ENCODE peak calls at places on chromosomes 7 and 10, in four cellular contexts. One of them, this sample, is unnamed.

GRCh38 chr10:76428541-76429330 is 997.3 kb downstream of the LRMDA start:
- DNase-seq in body of pancreas: no peak
- DNase-seq in testis: no peak
- DNase-seq in suprapubic skin: no peak
- DNase-seq in this sample: no peak

GRCh38 chr7:54774785-54775740 is 16.1 kb upstream of the SEC61G start:
- DNase-seq in body of pancreas: no peak
- DNase-seq in testis: no peak
- DNase-seq in suprapubic skin: no peak
- DNase-seq in this sample: no peak

GRCh38 chr7:93307131-93307660 is 75.0 kb downstream of the VPS50 start:
- DNase-seq in body of pancreas: no peak
- DNase-seq in testis: no peak
- DNase-seq in suprapubic skin: no peak
- DNase-seq in this sample: no peak

GRCh38 chr7:70131807-70132565 is 533.7 kb downstream of the AUTS2 start:
- DNase-seq in body of pancreas: no peak
- DNase-seq in testis: no peak
- DNase-seq in suprapubic skin: no peak
- DNase-seq in this sample: no peak

GRCh38 chr7:107981466-107981865 is 21.5 kb downstream of the LAMB1 start:
- DNase-seq in body of pancreas: no peak
- DNase-seq in testis: no peak
- DNase-seq in suprapubic skin: no peak
- DNase-seq in this sample: no peak

GRCh38 chr7:95609277-95609971 is 13.1 kb upstream of the PDK4 start:
- DNase-seq in body of pancreas: peak; percentile 82
- DNase-seq in testis: peak; percentile 51
- DNase-seq in suprapubic skin: no peak
- DNase-seq in this sample: no peak

GRCh38 chr10:97427571-97428179 is 1.7 kb downstream of the PGAM1 start:
- DNase-seq in body of pancreas: peak; percentile 37
- DNase-seq in testis: peak; percentile 43
- DNase-seq in suprapubic skin: no peak
- DNase-seq in this sample: no peak

GRCh38 chr7:5450549-5451327 is 27.1 kb upstream of the TNRC18 start:
- DNase-seq in body of pancreas: peak; percentile 58
- DNase-seq in testis: peak; percentile 67
- DNase-seq in suprapubic skin: no peak
- DNase-seq in this sample: no peak

GRCh38 chr7:73738220-73738611 is 386 bp downstream of the ABHD11 start:
- DNase-seq in body of pancreas: peak; percentile 65
- DNase-seq in testis: peak; percentile 78
- DNase-seq in suprapubic skin: no peak
- DNase-seq in this sample: no peak

GRCh38 chr10:49107890-49108274 is 7.4 kb downstream of the VSTM4 start:
- DNase-seq in body of pancreas: no peak
- DNase-seq in testis: no peak
- DNase-seq in suprapubic skin: no peak
- DNase-seq in this sample: no peak

GRCh38 chr7:137940656-137941518 is 61.0 kb downstream of the CREB3L2 start:
- DNase-seq in body of pancreas: no peak
- DNase-seq in testis: no peak
- DNase-seq in suprapubic skin: no peak
- DNase-seq in this sample: no peak

GRCh38 chr10:11095374-11095785 is 77.7 kb downstream of the CELF2 start:
- DNase-seq in body of pancreas: no peak
- DNase-seq in testis: no peak
- DNase-seq in suprapubic skin: no peak
- DNase-seq in this sample: no peak

GRCh38 chr10:11098628-11099027 is 81.0 kb downstream of the CELF2 start:
- DNase-seq in body of pancreas: no peak
- DNase-seq in testis: no peak
- DNase-seq in suprapubic skin: no peak
- DNase-seq in this sample: no peak

GRCh38 chr10:11093733-11094132 is 76.1 kb downstream of the CELF2 start:
- DNase-seq in body of pancreas: no peak
- DNase-seq in testis: no peak
- DNase-seq in suprapubic skin: no peak
- DNase-seq in this sample: no peak

DNA sequence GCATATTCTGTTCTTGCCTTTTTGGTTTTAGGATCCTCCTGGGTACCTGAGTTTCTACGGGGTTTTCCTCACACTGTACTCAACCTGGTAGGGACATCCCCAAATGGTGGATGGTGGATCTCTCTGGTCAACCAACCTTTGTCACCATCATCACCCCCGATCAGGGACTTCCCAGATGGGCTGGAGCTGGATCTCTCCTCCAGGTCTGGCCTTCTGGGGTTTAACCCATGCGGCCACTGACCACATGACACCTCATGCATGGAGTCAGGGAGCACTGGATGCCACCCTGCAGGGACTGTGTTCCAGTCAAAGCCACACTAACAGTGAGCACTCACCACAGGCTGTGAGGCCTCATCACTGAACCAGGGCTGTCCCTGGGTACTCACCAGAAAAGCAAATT is 80.0 kb downstream of the CELF2 start:
- DNase-seq in body of pancreas: no peak
- DNase-seq in testis: no peak
- DNase-seq in suprapubic skin: no peak
- DNase-seq in this sample: no peak
- TF ChIP-seq POLR2A in body of pancreas: no peak
- TF ChIP-seq POLR2A in testis: no peak
- TF ChIP-seq POLR2A in suprapubic skin: no peak
- TF ChIP-seq POLR2A in this sample: no peak

GRCh38 chr10:118748041-118748440 is 6.7 kb downstream of the CACUL1 start:
- DNase-seq in body of pancreas: no peak
- DNase-seq in testis: no peak
- DNase-seq in suprapubic skin: no peak
- DNase-seq in this sample: no peak
- H3K4me1 ChIP-seq in body of pancreas: peaks cover 37% of the 10 kb centered on the region
- H3K4me1 ChIP-seq in testis: peaks cover 9% of the 10 kb centered on the region
- H3K4me1 ChIP-seq in suprapubic skin: peaks cover 45% of the 10 kb centered on the region
- H3K4me1 ChIP-seq in this sample: peaks cover 24% of the 10 kb centered on the region

DNA sequence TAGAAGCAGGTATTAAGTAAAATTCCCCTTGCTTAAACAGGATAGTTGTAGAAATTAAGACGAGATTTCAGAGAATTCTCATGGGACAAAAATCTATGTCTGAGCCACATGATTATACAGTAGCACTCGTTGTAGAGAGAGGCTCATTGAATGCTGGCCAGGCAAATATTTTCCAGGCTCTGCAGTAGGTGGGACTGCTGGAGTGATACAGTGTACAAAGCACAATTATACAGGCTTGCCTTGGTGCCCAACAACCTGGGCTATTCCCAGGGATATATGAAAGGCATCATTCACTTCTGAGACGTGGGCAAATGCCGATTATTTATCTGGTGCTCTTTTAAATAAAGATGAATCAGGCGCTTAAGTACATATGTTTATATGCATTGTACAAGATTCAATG is 380.6 kb downstream of the PHTF2 start:
- DNase-seq in body of pancreas: no peak
- DNase-seq in testis: no peak
- DNase-seq in suprapubic skin: no peak
- DNase-seq in this sample: no peak
- H3K36me3 ChIP-seq in body of pancreas: no peaks in the 10 kb centered on the region
- H3K36me3 ChIP-seq in testis: no peaks in the 10 kb centered on the region
- H3K36me3 ChIP-seq in suprapubic skin: no peaks in the 10 kb centered on the region
- H3K36me3 ChIP-seq in this sample: no peaks in the 10 kb centered on the region

DNA sequence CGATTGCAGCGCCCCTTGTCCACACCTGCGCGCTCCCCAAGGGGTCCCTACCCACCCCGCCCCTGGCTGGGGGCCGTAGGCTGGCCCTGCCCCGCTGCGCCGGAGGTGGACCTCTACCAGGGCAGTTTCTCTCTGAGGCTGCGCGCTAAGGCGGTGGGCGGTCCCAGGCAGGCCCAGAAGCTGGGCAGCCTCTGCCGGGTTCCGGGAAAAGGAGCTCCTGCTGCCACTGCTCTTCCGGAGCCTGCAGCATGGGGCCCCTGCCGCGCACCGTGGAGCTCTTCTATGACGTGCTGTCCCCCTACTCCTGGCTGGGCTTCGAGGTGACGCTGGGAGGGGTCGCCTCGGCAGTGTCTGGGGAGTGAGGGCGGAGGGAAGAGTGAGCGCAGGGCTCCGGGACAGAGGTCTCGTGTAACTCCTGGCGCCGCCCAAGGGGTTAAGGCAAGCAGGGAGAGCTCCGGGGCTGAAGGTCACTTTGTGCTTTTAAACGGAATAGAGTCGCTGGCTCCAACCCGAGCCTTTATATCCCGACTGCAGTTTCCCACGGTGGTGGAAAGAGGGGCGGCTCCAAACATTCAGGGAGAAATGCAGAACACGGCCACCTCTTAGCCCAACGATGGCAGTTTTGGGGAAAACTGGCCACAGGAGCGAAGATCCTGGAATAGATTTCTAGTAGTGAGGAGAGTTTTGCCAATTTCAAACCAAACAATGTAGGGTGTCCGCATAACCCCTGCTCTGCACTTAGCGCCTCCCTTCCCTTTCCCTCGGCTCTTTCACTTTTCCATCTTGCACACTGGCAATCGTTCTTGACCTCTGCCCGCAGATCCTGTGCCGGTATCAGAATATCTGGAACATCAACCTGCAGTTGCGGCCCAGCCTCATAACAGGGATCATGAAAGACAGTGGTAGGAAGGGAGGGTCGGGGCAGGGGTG is at the start of gene GSTK1:
- DNase-seq in body of pancreas: peak; percentile 82
- DNase-seq in testis: peak; percentile 89
- DNase-seq in suprapubic skin: peak; percentile 93
- DNase-seq in this sample: peak; percentile 17
- TF ChIP-seq POLR2A in body of pancreas: peak; percentile 85
- TF ChIP-seq POLR2A in testis: no peak
- TF ChIP-seq POLR2A in suprapubic skin: peak; percentile 44
- TF ChIP-seq POLR2A in this sample: no peak

DNA sequence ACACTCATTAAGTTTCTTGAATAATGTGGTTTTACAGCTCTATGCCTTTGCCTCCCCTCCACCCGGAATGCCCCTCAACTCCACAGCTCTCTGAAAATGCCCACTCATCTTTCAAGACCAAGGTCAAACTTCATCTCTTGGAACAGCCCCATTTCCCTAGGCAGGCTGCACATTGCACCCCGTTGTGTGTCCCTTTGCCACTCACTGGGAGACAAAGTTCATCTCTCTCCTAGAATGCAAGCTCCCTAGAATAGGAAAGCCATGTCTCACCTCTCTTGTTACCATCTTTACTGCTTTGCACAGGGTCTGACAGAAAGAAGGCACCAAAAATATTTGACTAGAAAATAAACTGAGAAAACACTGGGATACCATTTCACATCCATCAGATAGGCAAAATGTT is 33.3 kb downstream of the UBE2H start:
- DNase-seq in body of pancreas: no peak
- DNase-seq in testis: no peak
- DNase-seq in suprapubic skin: no peak
- DNase-seq in this sample: no peak
- H3K4me1 ChIP-seq in body of pancreas: peaks cover 78% of the 10 kb centered on the region
- H3K4me1 ChIP-seq in testis: peaks cover 47% of the 10 kb centered on the region
- H3K4me1 ChIP-seq in suprapubic skin: peaks cover 35% of the 10 kb centered on the region
- H3K4me1 ChIP-seq in this sample: peaks cover 31% of the 10 kb centered on the region

GRCh38 chr7:98138679-98139078 is 32.0 kb downstream of the LMTK2 start:
- DNase-seq in body of pancreas: no peak
- DNase-seq in testis: no peak
- DNase-seq in suprapubic skin: no peak
- DNase-seq in this sample: no peak
- H3K36me3 ChIP-seq in body of pancreas: peaks cover 5% of the 10 kb centered on the region
- H3K36me3 ChIP-seq in testis: no peaks in the 10 kb centered on the region
- H3K36me3 ChIP-seq in suprapubic skin: peaks cover 32% of the 10 kb centered on the region
- H3K36me3 ChIP-seq in this sample: peaks cover 68% of the 10 kb centered on the region

DNA sequence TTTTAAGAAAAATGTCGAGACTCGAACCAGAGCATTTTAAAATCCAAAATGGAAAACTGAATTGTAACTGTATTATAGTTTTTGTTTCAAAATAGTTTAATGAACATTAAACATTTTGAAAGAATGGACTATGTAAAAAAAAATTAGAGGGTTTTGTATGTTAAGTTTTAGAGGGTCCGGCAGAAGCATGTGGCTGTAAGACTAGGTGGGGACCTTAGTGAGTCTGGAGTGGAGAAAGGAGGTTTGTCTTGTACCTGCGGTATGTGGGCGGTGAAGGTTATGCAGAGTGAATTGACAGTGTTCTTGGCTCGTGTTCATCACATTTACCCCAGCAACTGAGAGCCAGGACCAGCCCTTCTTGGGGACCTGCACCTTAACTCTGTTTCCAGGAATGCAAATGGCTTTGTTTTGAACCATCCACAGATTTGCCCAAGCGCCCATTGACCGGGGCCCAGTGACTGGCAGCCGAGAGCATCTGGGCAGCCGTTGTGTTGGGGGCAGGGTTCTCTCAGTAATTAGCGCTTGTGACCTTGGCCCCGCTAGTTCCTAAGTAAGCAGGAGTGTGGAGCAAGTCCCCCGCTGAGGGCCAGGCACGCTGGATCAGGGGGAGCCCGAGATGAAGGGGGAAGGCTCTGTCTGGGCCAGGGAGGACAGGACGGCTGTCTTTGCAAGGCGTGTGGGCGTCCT is 1.4 kb upstream of the KLF6 start:
- DNase-seq in body of pancreas: peak; percentile 81
- DNase-seq in testis: peak; percentile 78
- DNase-seq in suprapubic skin: no peak
- DNase-seq in this sample: no peak
- TF ChIP-seq POLR2A in body of pancreas: no peak
- TF ChIP-seq POLR2A in testis: no peak
- TF ChIP-seq POLR2A in suprapubic skin: no peak
- TF ChIP-seq POLR2A in this sample: no peak

DNA sequence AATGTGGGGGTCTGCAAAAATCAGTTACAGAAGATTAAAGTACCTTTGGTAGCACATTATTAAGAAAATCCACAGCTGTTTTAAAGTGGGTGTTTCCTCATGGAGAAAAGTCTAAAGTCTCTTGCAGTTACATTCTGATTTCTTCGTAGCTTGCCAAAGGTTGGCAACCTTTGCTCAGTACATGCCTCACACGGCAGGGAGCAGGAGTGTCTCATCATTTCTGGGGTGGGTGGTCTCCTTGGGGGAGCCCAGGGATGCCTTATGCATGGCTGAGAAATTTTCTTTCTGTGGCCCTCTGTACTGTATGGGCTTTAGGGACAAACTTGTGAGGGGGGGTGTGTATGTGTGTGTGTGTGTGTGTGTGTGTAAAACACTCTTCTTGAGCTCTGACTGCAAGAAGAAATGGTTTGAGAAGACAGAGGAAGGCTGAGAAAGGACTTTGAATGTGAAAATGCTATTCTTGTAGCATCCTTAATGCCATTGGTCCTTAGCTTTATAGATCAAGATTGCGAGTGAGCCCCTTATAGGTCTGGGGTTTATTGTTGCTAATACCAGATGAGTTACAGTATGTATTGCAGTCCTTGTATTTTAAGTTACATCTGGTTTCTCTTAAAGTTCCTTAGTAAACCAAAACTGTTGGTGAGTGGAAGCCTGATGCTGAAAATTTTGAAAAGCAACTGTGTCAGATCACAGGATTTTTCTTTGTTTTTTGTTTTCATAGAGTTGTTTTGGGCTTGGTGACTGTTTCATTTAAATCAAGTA is 241.9 kb downstream of the BICC1 start:
- DNase-seq in body of pancreas: no peak
- DNase-seq in testis: no peak
- DNase-seq in suprapubic skin: no peak
- DNase-seq in this sample: no peak
- H3K4me1 ChIP-seq in body of pancreas: peaks cover 22% of the 10 kb centered on the region
- H3K4me1 ChIP-seq in testis: peaks cover 17% of the 10 kb centered on the region
- H3K4me1 ChIP-seq in suprapubic skin: peaks cover 32% of the 10 kb centered on the region
- H3K4me1 ChIP-seq in this sample: peaks cover 12% of the 10 kb centered on the region

This sample was measured in esophagus squamous epithelium.